ENCODE peak calls at places on chromosomes 16 and 17, in four cellular contexts. One of them, this sample, is unnamed.

GRCh38 chr17:14699569-14700190 is 398.8 kb downstream of the HS3ST3B1 start:
- ATAC-seq in Panc1: no peak
- ATAC-seq in HCT116: no peak
- ATAC-seq in GM23338: peak
- ATAC-seq in this sample: no peak

GRCh38 chr16:23181506-23181905 is 1.0 kb upstream of the SCNN1G start:
- ATAC-seq in HCT116: no peak
- ATAC-seq in Panc1: no peak
- ATAC-seq in GM23338: no peak
- ATAC-seq in this sample: no peak

GRCh38 chr16:625402-626173 is 5.2 kb upstream of the WFIKKN1 start:
- ATAC-seq in Panc1: no peak
- ATAC-seq in GM23338: no peak
- ATAC-seq in HCT116: no peak
- ATAC-seq in this sample: no peak

GRCh38 chr16:24045641-24046040 is 209.9 kb downstream of the PRKCB start:
- ATAC-seq in GM23338: peak
- ATAC-seq in HCT116: peak
- ATAC-seq in Panc1: peak
- ATAC-seq in this sample: no peak

GRCh38 chr16:24328835-24329418 is 72.8 kb downstream of the CACNG3 start:
- ATAC-seq in Panc1: no peak
- ATAC-seq in HCT116: no peak
- ATAC-seq in GM23338: no peak
- ATAC-seq in this sample: no peak

GRCh38 chr17:63304704-63305261 is 141.3 kb downstream of the CYB561 start:
- ATAC-seq in HCT116: no peak
- ATAC-seq in Panc1: no peak
- ATAC-seq in GM23338: no peak
- ATAC-seq in this sample: no peak

GRCh38 chr17:31100840-31101239 is 6.1 kb downstream of the NF1 start:
- ATAC-seq in Panc1: no peak
- ATAC-seq in GM23338: peak
- ATAC-seq in HCT116: no peak
- ATAC-seq in this sample: no peak

GRCh38 chr16:47317465-47318240 is 143.2 kb downstream of the ITFG1 start:
- ATAC-seq in Panc1: no peak
- ATAC-seq in GM23338: peak
- ATAC-seq in HCT116: no peak
- ATAC-seq in this sample: no peak

GRCh38 chr17:32822996-32823395 is 53.9 kb downstream of the MYO1D start:
- ATAC-seq in GM23338: peak
- ATAC-seq in Panc1: no peak
- ATAC-seq in HCT116: no peak
- ATAC-seq in this sample: no peak
- H3K4me3 ChIP-seq in GM23338: peak
- H3K4me3 ChIP-seq in Panc1: no peak
- H3K4me3 ChIP-seq in HCT116: no peak
- H3K4me3 ChIP-seq in this sample: peak

DNA sequence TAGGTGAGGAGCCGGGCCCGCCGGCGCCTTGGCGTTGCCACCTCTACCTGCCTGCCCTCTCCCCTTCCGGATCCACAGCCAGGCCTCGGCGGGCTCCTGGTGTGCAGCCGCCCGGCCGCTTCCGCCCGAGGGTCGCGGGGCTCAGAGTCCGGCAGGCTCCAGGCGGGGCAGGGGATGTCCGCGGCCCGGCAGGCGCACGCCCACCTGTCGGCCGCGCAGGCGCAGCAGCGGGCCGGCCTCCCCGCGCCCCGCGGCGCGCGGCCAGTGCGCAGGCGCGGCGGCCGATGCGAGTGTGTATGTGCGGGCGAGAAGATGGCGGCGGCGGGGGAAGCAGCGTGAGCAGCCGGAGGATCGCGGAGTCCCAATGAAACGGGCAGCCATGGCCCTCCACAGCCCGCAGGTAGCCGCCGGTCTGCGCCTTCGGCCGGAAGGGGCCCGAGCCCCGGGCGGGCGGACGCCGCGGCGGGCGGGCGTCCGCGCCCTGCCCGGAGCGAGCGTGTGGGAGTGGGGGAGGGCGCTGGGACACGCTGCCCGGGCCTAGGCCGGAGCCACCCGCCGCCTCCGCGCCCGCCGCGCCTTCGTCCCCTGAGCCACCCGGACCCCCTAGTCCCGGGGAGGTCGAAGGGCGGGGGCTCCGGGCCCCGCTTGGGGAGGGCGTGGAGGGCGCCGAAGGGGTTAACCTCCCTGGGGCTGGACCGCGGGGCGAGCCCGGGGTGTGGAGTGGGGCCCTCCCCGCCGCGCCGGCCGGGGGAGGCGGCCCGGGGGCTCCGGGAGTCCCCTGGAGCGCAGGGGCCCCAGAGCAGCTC is at the start of gene USP10:
- ATAC-seq in HCT116: peak
- ATAC-seq in Panc1: peak
- ATAC-seq in GM23338: peak
- ATAC-seq in this sample: peak
- TF ChIP-seq POLR2AphosphoS5 in HCT116: peak
- TF ChIP-seq POLR2AphosphoS5 in Panc1: peak
- TF ChIP-seq POLR2AphosphoS5 in GM23338: peak
- TF ChIP-seq POLR2AphosphoS5 in this sample: peak

GRCh38 chr17:44197980-44198720 is 1.5 kb downstream of the ATXN7L3 start:
- ATAC-seq in Panc1: no peak
- ATAC-seq in GM23338: peak
- ATAC-seq in HCT116: peak
- ATAC-seq in this sample: no peak
- TF ChIP-seq CTCF in Panc1: no peak
- TF ChIP-seq CTCF in GM23338: peak
- TF ChIP-seq CTCF in HCT116: peak
- TF ChIP-seq CTCF in this sample: no peak

GRCh38 chr17:78355701-78356100 is 4.2 kb downstream of the SOCS3 start:
- ATAC-seq in HCT116: no peak
- ATAC-seq in GM23338: no peak
- ATAC-seq in Panc1: no peak
- ATAC-seq in this sample: no peak
- H3K4me3 ChIP-seq in HCT116: no peak
- H3K4me3 ChIP-seq in GM23338: peak
- H3K4me3 ChIP-seq in Panc1: peak
- H3K4me3 ChIP-seq in this sample: no peak

DNA sequence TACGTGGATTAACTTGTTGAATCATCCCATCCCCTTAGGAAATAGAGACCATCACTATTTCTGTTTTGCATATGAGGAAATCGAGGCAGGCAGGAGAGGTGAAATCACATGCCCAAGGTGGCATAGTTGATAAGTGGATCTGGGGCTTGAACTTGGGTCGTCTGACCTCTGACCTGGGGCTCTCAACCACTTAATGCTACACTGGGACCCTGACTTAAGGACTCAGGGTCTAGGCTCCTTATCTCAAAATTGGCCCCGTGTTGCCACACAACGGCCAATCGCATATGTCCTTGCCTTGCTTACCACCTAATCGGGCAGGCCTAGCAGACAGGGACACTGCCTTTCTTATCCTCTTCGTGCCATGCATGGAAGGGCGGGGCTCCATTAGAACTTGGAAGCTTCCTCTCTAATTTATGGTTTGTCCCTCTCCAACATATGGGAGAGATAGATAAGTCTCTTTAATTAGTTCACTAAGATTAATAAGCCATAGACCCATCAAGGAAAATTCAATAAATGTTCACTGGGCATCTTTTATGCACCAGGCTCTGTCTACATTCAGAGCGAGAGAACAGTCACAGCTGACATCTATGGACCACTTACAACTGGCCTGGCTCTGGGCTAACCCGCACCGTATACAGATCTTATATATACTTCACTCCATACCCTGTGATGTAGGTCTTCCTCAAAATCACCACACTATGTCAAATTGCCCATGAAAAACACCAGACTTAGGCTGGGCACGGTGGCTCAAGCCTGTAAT is 35.0 kb downstream of the CDH1 start:
- ATAC-seq in HCT116: no peak
- ATAC-seq in Panc1: no peak
- ATAC-seq in GM23338: no peak
- ATAC-seq in this sample: no peak
- TF ChIP-seq POLR2AphosphoS5 in HCT116: no peak
- TF ChIP-seq POLR2AphosphoS5 in Panc1: no peak
- TF ChIP-seq POLR2AphosphoS5 in GM23338: no peak
- TF ChIP-seq POLR2AphosphoS5 in this sample: no peak

GRCh38 chr16:11637320-11637719 is 30.9 kb upstream of the SNN start:
- ATAC-seq in HCT116: no peak
- ATAC-seq in GM23338: no peak
- ATAC-seq in Panc1: no peak
- ATAC-seq in this sample: no peak
- TF ChIP-seq CTCF in HCT116: no peak
- TF ChIP-seq CTCF in GM23338: no peak
- TF ChIP-seq CTCF in Panc1: no peak
- TF ChIP-seq CTCF in this sample: no peak

This sample was measured in gastroesophageal sphincter.